ENCODE peak calls at places on chromosomes 7 and 10, in seven cellular contexts. Y, L, G, X, H, I and A are unnamed samples.

GRCh38 chr7:106659963-106660861 is 746 bp downstream of the CCDC71L start:
- DNase-seq in G (peak), X (peak), Y (peak), H (peak), L (peak), I (peak), A (peak)

GRCh38 chr7:104951546-104951945 is 62.5 kb upstream of the KMT2E start:
- DNase-seq in G (no peak), H (no peak), X (no peak), Y (no peak), I (no peak), L (no peak), A (no peak)

GRCh38 chr7:155190608-155191536 is 106.8 kb upstream of the INSIG1 start:
- DNase-seq in Y (peak), H (peak), G (no peak), X (peak), I (peak), L (peak), A (peak)

GRCh38 chr7:52211930-52212329 is 823.5 kb upstream of the POM121L12 start:
- DNase-seq in Y (no peak), X (no peak), G (no peak), H (no peak), L (no peak), I (no peak), A (no peak)

GRCh38 chr10:69492091-69492745 is 41.0 kb downstream of the TSPAN15 start:
- DNase-seq in G (peak), I (no peak), X (no peak), L (no peak), Y (no peak), H (no peak), A (no peak)

GRCh38 chr10:117418121-117418520 is 42.9 kb upstream of the PDZD8 start:
- DNase-seq in G (no peak), I (no peak), Y (no peak), L (no peak), X (no peak), H (no peak), A (no peak)

GRCh38 chr10:60363187-60363586 is 26.5 kb downstream of the ANK3 start:
- DNase-seq in Y (no peak), L (no peak), G (no peak), H (no peak), I (no peak), X (no peak), A (no peak)

GRCh38 chr10:77175631-77176222 is 461.9 kb downstream of the KCNMA1 start:
- DNase-seq in H (no peak), Y (no peak), I (no peak), L (no peak), G (no peak), X (no peak), A (no peak)

GRCh38 chr10:68239069-68239468 is 7.2 kb upstream of the ATOH7 start:
- DNase-seq in Y (no peak), H (no peak), G (no peak), X (no peak), I (no peak), L (no peak), A (no peak)

GRCh38 chr10:75754096-75754495 is 322.7 kb downstream of the LRMDA start:
- DNase-seq in L (no peak), Y (no peak), H (no peak), I (no peak), G (no peak), X (no peak), A (no peak)

GRCh38 chr10:36676321-36677169 is 448.9 kb upstream of the ANKRD30A start:
- DNase-seq in I (no peak), L (no peak), X (no peak), H (no peak), G (no peak), Y (no peak), A (no peak)

GRCh38 chr7:103887853-103888602 is 101.4 kb downstream of the RELN start:
- DNase-seq in Y (no peak), X (no peak), G (no peak), I (peak), L (no peak), H (no peak), A (no peak)

GRCh38 chr10:131703527-131703926 is 197.3 kb upstream of the PPP2R2D start:
- DNase-seq in X (no peak), G (peak), L (no peak), H (no peak), Y (no peak), I (no peak), A (no peak)

GRCh38 chr7:143395187-143396149 is 13.2 kb downstream of the EPHA1 start:
- DNase-seq in X (no peak), H (no peak), I (peak), L (peak), G (no peak), Y (no peak), A (no peak)

GRCh38 chr10:110147961-110148360 is 59.4 kb upstream of the MXI1 start:
- DNase-seq in L (no peak), H (no peak), I (peak), X (no peak), Y (no peak), G (no peak), A (no peak)

GRCh38 chr7:73572767-73573186 is 5.6 kb downstream of the TBL2 start:
- DNase-seq in L (no peak), X (no peak), G (no peak), Y (no peak), I (no peak), H (no peak), A (no peak)

GRCh38 chr10:46268076-46268881 is 18.5 kb upstream of the ANTXRL start:
- DNase-seq in Y (no peak), I (no peak), L (no peak), H (no peak), X (no peak), G (peak), A (no peak)

GRCh38 chr10:91974960-91975359 is 51.4 kb downstream of the BTAF1 start:
- DNase-seq in X (no peak), I (peak), Y (no peak), G (no peak), H (no peak), L (no peak), A (no peak)

GRCh38 chr7:43584200-43584586 is 1.3 kb downstream of the STK17A start:
- DNase-seq in H (no peak), G (no peak), L (peak), Y (peak), X (no peak), I (peak), A (no peak)

GRCh38 chr10:6162589-6163356 is 40.0 kb upstream of the PFKFB3 start:
- DNase-seq in X (no peak), L (no peak), Y (no peak), H (no peak), I (peak), G (peak), A (no peak)

GRCh38 chr7:128954830-128955797 is 17.4 kb downstream of the IRF5 start:
- DNase-seq in L (no peak), G (no peak), H (no peak), Y (no peak), X (no peak), I (peak), A (no peak)

GRCh38 chr10:68231106-68231901 is 609 bp downstream of the ATOH7 start:
- DNase-seq in G (peak), X (peak), I (peak), Y (no peak), H (no peak), L (peak), A (no peak)

GRCh38 chr7:1667566-1668485 is 2.3 kb upstream of the ELFN1 start:
- DNase-seq in X (no peak), L (peak), I (no peak), H (no peak), G (peak), Y (no peak), A (peak)

GRCh38 chr10:44373341-44373995 is 11.4 kb downstream of the CXCL12 start:
- DNase-seq in Y (no peak), L (no peak), X (no peak), H (no peak), G (no peak), I (no peak), A (no peak)

GRCh38 chr7:120695848-120696247 is 162.1 kb downstream of the TSPAN12 start:
- DNase-seq in L (no peak), H (no peak), Y (no peak), I (no peak), X (no peak), G (no peak), A (no peak)

GRCh38 chr7:304574-305409 is 14.8 kb downstream of the FOXL3 start:
- DNase-seq in G (no peak), Y (no peak), L (no peak), X (no peak), I (no peak), H (no peak), A (no peak)

GRCh38 chr10:63614371-63614891 is 93.2 kb downstream of the REEP3 start:
- DNase-seq in X (no peak), G (no peak), Y (no peak), I (peak), L (no peak), H (no peak), A (no peak)

GRCh38 chr10:132750936-132751335 is 35.0 kb downstream of the NKX6-2 start:
- DNase-seq in I (no peak), Y (no peak), H (no peak), L (no peak), X (no peak), G (no peak), A (no peak)